ENCODE peak calls at places on chromosome 13, in four cellular contexts. W, A, H and K are unnamed samples.

GRCh38 chr13:39887424-39887823 is 232.0 kb downstream of the COG6 start:
- DNase-seq in A (no peak), W (no peak), H (no peak), K (no peak)

GRCh38 chr13:21933001-21933400 is 262.1 kb downstream of the FGF9 start:
- DNase-seq in A (no peak), H (no peak), W (no peak), K (no peak)

GRCh38 chr13:100818706-100819105 is 144.1 kb upstream of the TMTC4 start:
- DNase-seq in A (no peak), H (no peak), W (no peak), K (no peak)

GRCh38 chr13:109454167-109454917 is 332.0 kb downstream of the IRS2 start:
- DNase-seq in A (no peak), H (no peak), W (no peak), K (no peak)

GRCh38 chr13:36718146-36718545 is 44.3 kb downstream of the SERTM1 start:
- DNase-seq in W (no peak), A (no peak), H (no peak), K (no peak)

GRCh38 chr13:98252931-98253470 is 75.9 kb upstream of the RNF113B start:
- DNase-seq in W (peak), A (no peak), H (no peak), K (peak)

GRCh38 chr13:50127726-50128291 is 112.6 kb downstream of the KCNRG start:
- DNase-seq in H (no peak), W (no peak), A (no peak), K (no peak)

GRCh38 chr13:46721054-46721453 is 75.9 kb downstream of the ESD start:
- DNase-seq in W (peak), A (peak), H (no peak), K (peak)

GRCh38 chr13:88456155-88456554 is 785.0 kb downstream of the SLITRK5 start:
- DNase-seq in A (no peak), W (no peak), H (no peak), K (no peak)

GRCh38 chr13:53301449-53301848 is 272.8 kb downstream of the OLFM4 start:
- DNase-seq in A (no peak), H (no peak), W (no peak), K (no peak)

GRCh38 chr13:106619688-106620555 is 52.0 kb upstream of the ARGLU1 start:
- DNase-seq in H (peak), A (peak), W (peak), K (peak)

GRCh38 chr13:48551329-48551728 is 18.4 kb upstream of the RCBTB2 start:
- DNase-seq in W (no peak), A (no peak), H (no peak), K (no peak)

GRCh38 chr13:59750860-59751259 is 412.9 kb downstream of the DIAPH3 start:
- DNase-seq in H (no peak), W (no peak), A (peak), K (no peak)

GRCh38 chr13:51315658-51316057 is 23.8 kb upstream of the SERPINE3 start:
- DNase-seq in W (no peak), H (no peak), A (no peak), K (no peak)

GRCh38 chr13:41050041-41050440 is 11.3 kb upstream of the WBP4 start:
- DNase-seq in A (no peak), H (no peak), W (no peak), K (no peak)

GRCh38 chr13:42548731-42549554 is 25.0 kb upstream of the TNFSF11 start:
- DNase-seq in W (no peak), H (no peak), A (no peak), K (no peak)

GRCh38 chr13:80399340-80400163 is 58.6 kb upstream of the SPRY2 start:
- DNase-seq in H (no peak), A (no peak), W (no peak), K (no peak)

GRCh38 chr13:50707533-50708096 is 135.9 kb downstream of the DLEU7 start:
- DNase-seq in A (peak), W (no peak), H (no peak), K (no peak)

GRCh38 chr13:49356224-49356623 is 87.6 kb downstream of the CAB39L start:
- DNase-seq in A (no peak), W (no peak), H (no peak), K (no peak)

GRCh38 chr13:39821977-39822376 is 166.5 kb downstream of the COG6 start:
- DNase-seq in H (no peak), W (no peak), A (no peak), K (no peak)

GRCh38 chr13:76754414-76754813 is 131.8 kb downstream of the KCTD12 start:
- DNase-seq in A (no peak), W (no peak), H (no peak), K (no peak)

GRCh38 chr13:102571075-102571474 is 25.7 kb upstream of the TPP2 start:
- DNase-seq in H (no peak), W (no peak), A (peak), K (peak)

GRCh38 chr13:36282818-36283432 is 14.7 kb downstream of the CCDC169 start:
- DNase-seq in W (peak), H (peak), A (peak), K (peak)

GRCh38 chr13:81020010-81020409 is 679.1 kb upstream of the SPRY2 start:
- DNase-seq in W (no peak), H (no peak), A (no peak), K (no peak)

GRCh38 chr13:112705286-112705685 is 15.4 kb downstream of the ATP11A start:
- DNase-seq in H (no peak), W (no peak), A (no peak), K (no peak)

GRCh38 chr13:19153782-19154450 is 27.7 kb downstream of the TUBA3C start:
- DNase-seq in A (peak), W (no peak), H (peak), K (peak)

GRCh38 chr13:44573790-44574465 is 2.2 kb downstream of the TSC22D1 start:
- DNase-seq in A (peak), W (no peak), H (peak), K (peak)

GRCh38 chr13:99314640-99315176 is 7.5 kb upstream of the GPR183 start:
- DNase-seq in H (peak), W (peak), A (no peak), K (no peak)

GRCh38 chr13:105991622-105992254 is 543.7 kb downstream of the EFNB2 start:
- DNase-seq in A (no peak), H (no peak), W (no peak), K (no peak)

GRCh38 chr13:93771782-93772181 is 545.2 kb downstream of the GPC6 start:
- DNase-seq in H (no peak), A (no peak), W (no peak), K (no peak)

GRCh38 chr13:23922005-23922932 is 25.0 kb upstream of the C1QTNF9B start:
- DNase-seq in H (no peak), W (no peak), A (no peak), K (no peak)
- TF ChIP-seq ELF1 in H (no peak), W (no peak), A (no peak), K (no peak)

DNA sequence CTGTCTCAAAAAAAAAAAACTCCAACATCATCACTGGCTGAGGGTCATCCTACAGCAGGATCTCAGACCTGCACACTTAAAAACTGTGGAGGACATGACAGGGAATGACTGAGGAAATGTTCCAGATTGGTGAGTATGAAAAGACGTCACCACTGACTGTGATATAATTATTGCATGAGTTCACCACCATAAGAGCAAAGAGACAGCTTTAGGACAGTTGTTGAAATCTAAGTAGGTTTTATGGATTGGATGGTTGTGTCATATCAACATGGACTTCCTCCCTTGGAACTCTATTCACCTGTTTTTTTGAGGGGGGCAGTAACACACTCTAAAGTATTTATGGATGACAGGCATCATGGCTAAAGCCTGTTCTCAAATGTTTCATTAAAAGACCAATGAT is 31.5 kb downstream of the KLF12 start:
- DNase-seq in W (no peak), A (no peak), H (no peak), K (no peak)
- TF ChIP-seq ELF1 in W (no peak), A (no peak), H (no peak), K (no peak)

DNA sequence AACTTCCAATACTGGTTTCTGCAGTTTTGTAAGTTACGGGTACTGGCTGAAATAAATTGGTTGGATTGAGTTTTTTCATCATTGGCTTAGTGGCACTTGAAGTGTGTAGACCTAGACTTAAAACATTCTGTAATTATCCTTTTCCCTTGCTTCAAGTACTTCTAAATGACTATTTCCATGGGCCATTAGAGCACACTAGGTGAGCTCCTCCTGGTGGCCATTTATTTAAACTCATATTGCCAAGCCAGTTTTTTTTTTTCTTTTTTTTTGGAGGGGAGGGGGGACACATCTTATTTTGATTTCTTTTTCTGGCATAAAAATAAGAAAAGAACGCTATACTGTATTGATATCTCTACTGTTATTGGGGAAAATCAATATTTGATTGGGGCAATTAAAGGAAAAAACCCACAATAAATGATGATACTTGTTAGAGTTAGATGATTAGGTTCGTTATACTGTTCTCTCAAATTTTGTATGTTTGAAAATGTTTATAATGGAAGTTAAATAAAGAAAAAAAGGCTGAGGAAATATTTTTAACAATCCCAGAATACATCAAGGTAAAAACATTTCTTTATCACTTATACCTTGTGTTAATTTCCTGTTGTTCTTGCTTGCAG is 82.9 kb downstream of the PDS5B start:
- DNase-seq in H (peak), A (peak), W (peak), K (peak)
- TF ChIP-seq ELF1 in H (no peak), A (no peak), W (no peak), K (no peak)

DNA sequence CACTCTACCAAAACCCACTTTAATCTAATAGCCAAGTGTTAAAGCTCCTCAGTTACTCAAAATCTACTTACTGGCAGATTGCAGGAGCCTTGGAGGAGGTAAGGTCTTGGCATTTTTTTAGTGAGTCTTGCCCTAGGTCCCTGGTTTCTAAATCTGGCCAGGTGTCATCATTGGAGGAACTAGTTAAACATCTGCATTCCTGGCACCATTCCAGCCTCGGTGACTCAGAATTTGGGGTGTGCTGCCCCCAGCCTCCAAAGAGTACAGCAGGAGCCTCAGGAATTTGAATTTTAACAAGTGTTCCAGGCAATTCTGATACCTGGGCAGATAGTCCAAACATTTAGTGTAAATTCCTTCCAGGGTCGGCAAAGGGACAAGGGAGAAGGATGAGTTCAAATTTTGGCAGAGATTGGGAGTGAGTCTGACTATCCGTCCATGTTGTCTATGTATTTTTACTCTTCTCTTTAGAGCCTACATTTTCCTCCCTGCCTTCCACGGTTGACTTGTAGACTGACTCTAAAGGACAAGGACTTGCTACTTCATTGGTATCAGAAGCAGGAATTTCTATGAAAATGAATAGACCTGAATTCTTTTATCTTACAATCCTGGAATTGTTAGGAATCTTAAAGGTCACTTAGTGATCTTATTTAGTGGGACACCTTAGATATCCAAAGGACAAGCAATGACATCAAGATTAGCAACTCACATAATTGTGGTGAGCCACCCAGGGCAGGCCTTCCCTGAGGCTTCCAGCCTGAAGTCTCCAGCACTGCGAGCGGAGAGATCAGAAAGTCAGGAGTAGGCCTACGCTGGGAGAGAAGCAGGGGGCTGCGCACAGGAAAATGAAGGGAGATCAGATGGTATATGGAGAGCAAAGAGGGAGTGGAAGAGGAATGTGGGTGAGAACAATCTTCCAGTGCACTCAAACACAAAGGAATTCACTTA is 37.6 kb downstream of the KLF5 start:
- DNase-seq in H (peak), A (no peak), W (no peak), K (peak)
- TF ChIP-seq ELF1 in H (no peak), A (no peak), W (no peak), K (no peak)

DNA sequence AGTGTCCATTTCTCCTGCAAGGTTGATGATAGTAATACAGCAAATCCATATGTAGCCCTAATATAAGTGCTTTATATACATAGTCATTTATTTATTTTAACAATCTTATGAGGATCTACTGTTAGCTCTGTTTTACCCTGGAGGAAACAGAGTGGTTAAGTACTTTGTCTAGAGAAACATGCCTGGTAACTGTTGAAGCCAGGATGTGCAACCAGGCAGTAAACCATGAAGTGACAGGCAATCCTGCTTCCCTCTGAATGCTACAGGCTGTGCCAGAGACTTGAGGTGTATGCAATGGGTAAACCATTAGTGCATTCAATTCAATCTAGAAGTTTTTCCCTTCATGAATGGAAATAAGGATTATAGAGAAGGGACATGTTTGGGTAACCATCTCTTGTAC is 911.0 kb downstream of the PCDH17 start:
- DNase-seq in W (no peak), H (no peak), A (no peak), K (no peak)
- TF ChIP-seq ELF1 in W (no peak), H (no peak), A (no peak), K (no peak)

GRCh38 chr13:95254341-95254740 is 46.9 kb downstream of the ABCC4 start:
- DNase-seq in A (no peak), H (no peak), W (peak), K (no peak)
- TF ChIP-seq ELF1 in A (no peak), H (no peak), W (no peak), K (no peak)

GRCh38 chr13:113929628-113930615 is 44.0 kb downstream of the C13orf46 start:
- DNase-seq in H (no peak), A (peak), W (no peak), K (no peak)

GRCh38 chr13:113926951-113927660 is 46.8 kb downstream of the C13orf46 start:
- DNase-seq in W (no peak), H (no peak), A (peak), K (no peak)

GRCh38 chr13:113930711-113931637 is 42.9 kb downstream of the C13orf46 start:
- DNase-seq in A (no peak), H (no peak), W (no peak), K (no peak)

GRCh38 chr13:113927661-113928581 is 46.0 kb downstream of the C13orf46 start:
- DNase-seq in A (no peak), H (no peak), W (no peak), K (no peak)

GRCh38 chr13:113928701-113929627 is 44.9 kb downstream of the C13orf46 start:
- DNase-seq in W (no peak), H (no peak), A (peak), K (no peak)
- TF ChIP-seq ELF1 in W (no peak), H (no peak), A (no peak), K (no peak)

DNA sequence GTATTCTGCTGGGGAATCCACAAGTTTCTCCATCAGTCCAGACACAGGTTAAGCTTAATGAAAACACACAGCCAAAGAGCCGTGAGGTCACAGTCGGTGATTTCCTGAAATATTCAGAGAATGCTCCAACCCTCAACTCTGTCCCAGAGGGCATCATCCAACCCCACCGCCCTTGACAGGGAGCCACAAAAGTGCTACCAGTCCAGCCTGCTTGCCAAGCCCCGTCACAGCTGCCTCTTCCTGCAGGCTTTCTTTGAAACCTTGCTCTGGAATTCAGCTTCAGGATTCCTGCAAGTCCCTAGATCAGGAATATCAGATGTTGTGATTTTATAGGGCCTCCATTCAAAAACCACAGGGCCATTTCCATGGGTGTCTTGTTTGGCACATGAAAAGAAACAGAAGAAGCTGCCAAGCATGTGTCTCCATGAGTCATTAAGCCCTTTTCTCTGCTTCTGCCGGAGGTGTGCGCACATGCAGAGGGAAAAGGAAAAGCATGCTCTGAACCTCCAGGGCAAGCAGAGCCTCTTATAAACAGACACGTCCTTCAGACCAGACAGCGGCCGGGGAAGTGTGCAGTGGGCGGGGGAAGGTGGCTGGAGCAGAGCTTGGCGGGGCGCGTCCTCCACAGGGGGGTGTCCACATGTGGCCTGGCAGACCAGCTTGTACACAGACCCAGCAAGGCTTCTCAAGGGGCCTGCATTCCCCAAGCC is 164.7 kb downstream of the KATNAL1 start:
- DNase-seq in H (no peak), A (peak), W (peak), K (peak)
- TF ChIP-seq ELF1 in H (no peak), A (no peak), W (no peak), K (no peak)

GRCh38 chr13:78595819-78596700 is 7.3 kb downstream of the POU4F1 start:
- DNase-seq in W (no peak), A (peak), H (no peak), K (peak)

GRCh38 chr13:78595458-78595818 is 7.9 kb downstream of the POU4F1 start:
- DNase-seq in A (no peak), W (no peak), H (no peak), K (no peak)

GRCh38 chr13:78598382-78598781 is 5.0 kb downstream of the POU4F1 start:
- DNase-seq in A (no peak), H (no peak), W (no peak), K (no peak)

GRCh38 chr13:78598933-78599332 is 4.4 kb downstream of the POU4F1 start:
- DNase-seq in H (no peak), W (no peak), A (no peak), K (no peak)

DNA sequence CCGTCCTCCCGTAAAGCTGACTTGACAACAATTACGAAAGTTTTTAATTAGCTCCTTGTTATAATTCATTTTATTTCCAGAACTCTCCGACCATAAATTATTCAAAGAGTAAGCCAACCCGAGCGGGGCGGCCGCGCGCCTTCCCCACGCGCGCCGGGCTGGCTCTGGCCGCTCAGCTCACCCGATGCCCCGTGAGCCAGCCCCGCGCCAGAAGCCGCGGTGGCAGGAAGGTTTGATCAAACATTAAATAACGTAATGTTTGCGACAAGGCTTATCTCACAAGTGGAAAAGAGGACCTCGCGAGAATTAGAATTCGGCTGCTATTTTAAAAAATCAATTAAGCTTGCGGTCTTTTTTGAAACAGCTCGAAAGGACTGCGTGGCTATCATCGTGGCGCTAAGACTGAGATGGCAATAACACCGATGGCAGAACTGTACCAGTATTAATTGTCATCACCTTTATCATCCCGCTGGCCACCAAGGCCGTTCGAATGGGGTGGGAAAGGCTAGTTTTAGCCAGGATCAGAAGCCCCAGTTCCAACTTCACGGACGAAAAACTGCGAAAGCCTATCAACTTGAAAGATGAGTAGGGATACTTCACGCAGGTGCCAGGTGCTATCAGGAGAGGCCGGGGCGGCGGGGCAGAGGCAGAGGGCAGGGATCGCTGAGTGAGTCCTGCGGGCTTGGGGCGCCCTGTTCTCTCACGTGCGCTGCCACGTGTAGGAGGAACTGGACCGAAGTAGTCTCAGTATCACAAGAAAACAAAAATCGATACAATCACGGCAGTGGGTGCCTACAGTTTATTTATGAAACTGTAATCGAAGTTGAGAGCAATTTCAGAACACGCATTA is 6.4 kb downstream of the POU4F1 start:
- DNase-seq in W (no peak), A (no peak), H (no peak), K (no peak)
- TF ChIP-seq ELF1 in W (no peak), A (no peak), H (no peak), K (no peak)

GRCh38 chr13:26011208-26011573 is 40.6 kb downstream of the SHISA2 start:
- DNase-seq in A (no peak), W (no peak), H (no peak), K (no peak)
- TF ChIP-seq ELF1 in A (no peak), W (no peak), H (no peak), K (no peak)